ENCODE peak calls at places on chromosomes 1 and 21, in four cellular contexts. One of them, this sample, is unnamed. For H3K4me1, the result is how much of the 10 kb centered on the place peaks cover.

GRCh38 chr1:235127203-235127602 is 1.4 kb downstream of the TOMM20 start:
- DNase-seq in mesendoderm: no peak
- DNase-seq in neuronal stem cell: no peak
- DNase-seq in H9: no peak
- DNase-seq in this sample: peak

GRCh38 chr1:185144233-185144632 is 12.5 kb downstream of the TRMT1L start:
- DNase-seq in mesendoderm: no peak
- DNase-seq in neuronal stem cell: no peak
- DNase-seq in H9: no peak
- DNase-seq in this sample: no peak

GRCh38 chr1:160096491-160097116 is 1.8 kb downstream of the IGSF8 start:
- DNase-seq in mesendoderm: peak
- DNase-seq in neuronal stem cell: no peak
- DNase-seq in H9: no peak
- DNase-seq in this sample: peak

GRCh38 chr1:193190096-193190744 is 3.8 kb upstream of the B3GALT2 start:
- DNase-seq in mesendoderm: no peak
- DNase-seq in neuronal stem cell: no peak
- DNase-seq in H9: no peak
- DNase-seq in this sample: peak

GRCh38 chr1:220203816-220204215 is 68.4 kb downstream of the RAB3GAP2 start:
- DNase-seq in mesendoderm: no peak
- DNase-seq in neuronal stem cell: no peak
- DNase-seq in H9: no peak
- DNase-seq in this sample: no peak

GRCh38 chr1:29470087-29470787 is 233.9 kb downstream of the PTPRU start:
- DNase-seq in mesendoderm: peak
- DNase-seq in neuronal stem cell: no peak
- DNase-seq in H9: peak
- DNase-seq in this sample: no peak

GRCh38 chr1:116879478-116880133 is 30.1 kb upstream of the PTGFRN start:
- DNase-seq in mesendoderm: no peak
- DNase-seq in neuronal stem cell: no peak
- DNase-seq in H9: no peak
- DNase-seq in this sample: no peak

GRCh38 chr1:206631085-206631509 is 4.2 kb upstream of the DYRK3 start:
- DNase-seq in mesendoderm: peak
- DNase-seq in neuronal stem cell: peak
- DNase-seq in H9: peak
- DNase-seq in this sample: peak

GRCh38 chr1:41387667-41388091 is 26.4 kb downstream of the FOXO6 start:
- DNase-seq in mesendoderm: peak
- DNase-seq in neuronal stem cell: peak
- DNase-seq in H9: peak
- DNase-seq in this sample: peak

GRCh38 chr1:111789077-111789476 is 33.4 kb downstream of the DDX20 start:
- DNase-seq in mesendoderm: no peak
- DNase-seq in neuronal stem cell: no peak
- DNase-seq in H9: no peak
- DNase-seq in this sample: no peak

GRCh38 chr1:194230351-194231144 is 1044.1 kb upstream of the B3GALT2 start:
- DNase-seq in mesendoderm: no peak
- DNase-seq in neuronal stem cell: no peak
- DNase-seq in H9: no peak
- DNase-seq in this sample: no peak

GRCh38 chr1:67739361-67739760 is 54.4 kb downstream of the GADD45A start:
- DNase-seq in mesendoderm: no peak
- DNase-seq in neuronal stem cell: no peak
- DNase-seq in H9: no peak
- DNase-seq in this sample: no peak

GRCh38 chr1:218946147-218946546 is 227.5 kb upstream of the LYPLAL1 start:
- DNase-seq in mesendoderm: no peak
- DNase-seq in neuronal stem cell: no peak
- DNase-seq in H9: no peak
- DNase-seq in this sample: no peak

GRCh38 chr1:230191079-230191478 is 124.0 kb downstream of the GALNT2 start:
- DNase-seq in mesendoderm: no peak
- DNase-seq in neuronal stem cell: no peak
- DNase-seq in H9: no peak
- DNase-seq in this sample: peak

GRCh38 chr1:2228684-2229031 is 539 bp downstream of the SKI start:
- DNase-seq in mesendoderm: no peak
- DNase-seq in neuronal stem cell: no peak
- DNase-seq in H9: no peak
- DNase-seq in this sample: no peak

GRCh38 chr21:34807146-34807880 is 138.5 kb downstream of the CLIC6 start:
- DNase-seq in mesendoderm: peak
- DNase-seq in neuronal stem cell: no peak
- DNase-seq in H9: no peak
- DNase-seq in this sample: peak

GRCh38 chr1:93123141-93123783 is 44.2 kb downstream of the MTF2 start:
- DNase-seq in mesendoderm: no peak
- DNase-seq in neuronal stem cell: no peak
- DNase-seq in H9: no peak
- DNase-seq in this sample: no peak

GRCh38 chr1:158060001-158060400 is 66.6 kb downstream of the KIRREL1 start:
- DNase-seq in mesendoderm: peak
- DNase-seq in neuronal stem cell: peak
- DNase-seq in H9: peak
- DNase-seq in this sample: no peak

GRCh38 chr1:93079685-93080141 is 630 bp downstream of the MTF2 start:
- DNase-seq in mesendoderm: peak
- DNase-seq in neuronal stem cell: no peak
- DNase-seq in H9: peak
- DNase-seq in this sample: peak

GRCh38 chr1:6864166-6864565 is 78.9 kb downstream of the CAMTA1 start:
- DNase-seq in mesendoderm: no peak
- DNase-seq in neuronal stem cell: no peak
- DNase-seq in H9: no peak
- DNase-seq in this sample: no peak

GRCh38 chr1:50080904-50081586 is 27.7 kb upstream of the ELAVL4 start:
- DNase-seq in mesendoderm: peak
- DNase-seq in neuronal stem cell: peak
- DNase-seq in H9: no peak
- DNase-seq in this sample: no peak

GRCh38 chr1:109931189-109931672 is 20.6 kb downstream of the CSF1 start:
- DNase-seq in mesendoderm: peak
- DNase-seq in neuronal stem cell: peak
- DNase-seq in H9: peak
- DNase-seq in this sample: peak

GRCh38 chr1:232459826-232460225 is 170.1 kb downstream of the SIPA1L2 start:
- DNase-seq in mesendoderm: peak
- DNase-seq in neuronal stem cell: no peak
- DNase-seq in H9: peak
- DNase-seq in this sample: no peak

GRCh38 chr1:115530407-115530806 is 111.4 kb upstream of the VANGL1 start:
- DNase-seq in mesendoderm: no peak
- DNase-seq in neuronal stem cell: no peak
- DNase-seq in H9: no peak
- DNase-seq in this sample: peak

GRCh38 chr1:206506803-206507394 is 432 bp upstream of the RASSF5 start:
- DNase-seq in mesendoderm: no peak
- DNase-seq in neuronal stem cell: no peak
- DNase-seq in H9: no peak
- DNase-seq in this sample: no peak

DNA sequence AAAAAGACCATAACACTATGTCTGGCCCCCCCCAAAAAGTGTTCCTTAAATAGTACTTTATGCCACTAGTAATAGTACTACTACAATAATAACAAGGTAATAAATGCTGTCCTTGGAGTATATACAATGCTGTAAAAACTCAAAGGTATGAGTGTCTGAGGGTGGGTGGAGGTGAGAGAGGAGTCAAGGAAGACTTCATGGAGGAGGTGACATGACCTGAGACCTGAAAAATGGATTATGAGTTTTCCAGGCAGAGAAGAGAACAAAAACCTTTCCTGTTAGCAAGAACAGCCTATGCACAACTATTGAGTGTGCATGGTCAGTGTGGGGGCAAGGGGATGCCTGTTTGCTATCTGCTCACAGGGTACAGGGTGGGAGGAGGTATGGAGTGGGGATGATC is 290.2 kb upstream of the USP24 start:
- DNase-seq in mesendoderm: no peak
- DNase-seq in neuronal stem cell: no peak
- DNase-seq in H9: no peak
- DNase-seq in this sample: no peak
- H3K18ac ChIP-seq in mesendoderm: no peak
- H3K18ac ChIP-seq in neuronal stem cell: no peak
- H3K18ac ChIP-seq in H9: no peak
- H3K18ac ChIP-seq in this sample: peak

DNA sequence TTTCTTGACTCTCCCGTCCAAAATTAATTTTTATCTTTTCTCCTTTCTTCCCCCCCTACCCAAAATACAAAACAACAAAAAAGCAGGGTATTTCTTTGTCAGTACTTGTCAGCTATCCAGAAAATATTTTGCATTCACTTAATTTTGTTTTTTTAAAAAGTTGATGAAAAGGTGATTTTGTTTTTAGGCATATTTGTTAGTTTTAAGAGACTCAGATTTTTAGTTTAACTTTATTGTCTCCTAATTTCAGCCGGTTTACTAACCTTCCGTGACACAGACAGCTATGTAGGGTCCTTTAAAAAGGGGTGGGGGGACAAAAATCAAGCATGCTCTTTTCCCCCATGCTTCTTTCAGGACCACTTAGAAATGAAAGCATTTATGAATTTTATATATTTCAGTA is 1.5 kb downstream of the PBX1 start:
- DNase-seq in mesendoderm: no peak
- DNase-seq in neuronal stem cell: no peak
- DNase-seq in H9: no peak
- DNase-seq in this sample: no peak
- H3K9ac ChIP-seq in mesendoderm: peak
- H3K9ac ChIP-seq in neuronal stem cell: no peak
- H3K9ac ChIP-seq in H9: peak
- H3K9ac ChIP-seq in this sample: peak

GRCh38 chr1:165117482-165117881 is 239.0 kb downstream of the LMX1A start:
- DNase-seq in mesendoderm: peak
- DNase-seq in neuronal stem cell: peak
- DNase-seq in H9: peak
- DNase-seq in this sample: no peak
- H3K4me1 ChIP-seq in mesendoderm: under half
- H3K4me1 ChIP-seq in neuronal stem cell: under half
- H3K4me1 ChIP-seq in H9: under half
- H3K4me1 ChIP-seq in this sample: under half

DNA sequence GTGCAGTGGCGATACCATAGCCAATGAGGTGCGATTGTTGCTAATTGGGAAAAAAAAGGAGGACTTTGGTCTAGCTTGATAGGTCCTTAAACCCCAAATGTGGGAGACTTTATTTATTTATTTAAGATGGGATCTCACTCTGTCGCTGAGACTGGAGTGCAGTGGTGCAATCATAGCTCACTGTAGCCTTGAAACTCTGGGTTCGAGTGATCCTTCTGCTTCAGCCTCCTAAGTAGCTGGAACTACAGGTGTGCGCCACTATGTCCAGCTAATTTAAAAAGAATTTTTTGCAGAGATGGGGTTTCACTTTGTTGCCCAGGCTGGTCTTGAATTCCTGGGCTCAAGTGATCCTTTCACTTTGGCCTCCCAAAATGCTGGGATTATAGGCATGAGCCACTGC is 24.0 kb upstream of the SRSF10 start:
- DNase-seq in mesendoderm: no peak
- DNase-seq in neuronal stem cell: no peak
- DNase-seq in H9: no peak
- DNase-seq in this sample: no peak
- H3K18ac ChIP-seq in mesendoderm: no peak
- H3K18ac ChIP-seq in neuronal stem cell: no peak
- H3K18ac ChIP-seq in H9: no peak
- H3K18ac ChIP-seq in this sample: no peak

DNA sequence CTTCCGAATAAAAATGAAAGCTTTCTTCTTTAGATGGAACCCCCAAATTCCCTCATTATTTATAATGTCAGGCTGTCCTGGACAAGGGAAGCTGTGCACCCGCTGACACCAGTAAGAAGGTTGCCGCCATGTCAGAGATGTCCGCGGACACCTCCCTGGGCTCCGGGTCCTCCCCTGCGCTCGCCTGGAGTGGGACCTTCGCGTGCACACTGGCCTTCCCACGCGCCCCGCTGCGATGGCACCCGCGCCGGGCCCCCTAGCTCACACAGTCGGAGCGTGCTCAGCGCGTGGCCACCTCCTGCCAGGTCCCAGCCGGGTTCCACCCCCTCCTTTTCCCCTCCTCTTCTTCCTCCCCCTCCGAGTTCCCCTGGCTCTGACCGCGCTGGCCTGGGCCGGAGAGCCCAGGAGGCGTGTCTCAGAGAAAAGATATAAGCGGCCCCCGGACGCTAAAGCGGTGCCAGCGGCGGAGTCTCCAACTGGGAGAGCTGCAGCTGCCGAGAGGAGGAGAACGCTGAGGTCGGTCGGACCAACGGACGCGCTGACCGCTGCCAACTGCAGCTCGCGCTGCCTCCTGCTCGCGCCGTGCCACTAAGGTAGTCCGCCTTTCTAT is at the start of gene G0S2:
- DNase-seq in mesendoderm: peak
- DNase-seq in neuronal stem cell: peak
- DNase-seq in H9: peak
- DNase-seq in this sample: peak
- H3K9ac ChIP-seq in mesendoderm: peak
- H3K9ac ChIP-seq in neuronal stem cell: peak
- H3K9ac ChIP-seq in H9: peak
- H3K9ac ChIP-seq in this sample: peak

GRCh38 chr1:167328762-167329483 is 108.2 kb downstream of the POU2F1 start:
- DNase-seq in mesendoderm: peak
- DNase-seq in neuronal stem cell: no peak
- DNase-seq in H9: peak
- DNase-seq in this sample: no peak
- H3K4me1 ChIP-seq in mesendoderm: under half
- H3K4me1 ChIP-seq in neuronal stem cell: under half
- H3K4me1 ChIP-seq in H9: under half
- H3K4me1 ChIP-seq in this sample: under half

GRCh38 chr1:156371553-156372264 is 2.7 kb downstream of the RHBG start:
- DNase-seq in mesendoderm: no peak
- DNase-seq in neuronal stem cell: no peak
- DNase-seq in H9: no peak
- DNase-seq in this sample: peak
- H3K18ac ChIP-seq in mesendoderm: no peak
- H3K18ac ChIP-seq in neuronal stem cell: no peak
- H3K18ac ChIP-seq in H9: no peak
- H3K18ac ChIP-seq in this sample: no peak

DNA sequence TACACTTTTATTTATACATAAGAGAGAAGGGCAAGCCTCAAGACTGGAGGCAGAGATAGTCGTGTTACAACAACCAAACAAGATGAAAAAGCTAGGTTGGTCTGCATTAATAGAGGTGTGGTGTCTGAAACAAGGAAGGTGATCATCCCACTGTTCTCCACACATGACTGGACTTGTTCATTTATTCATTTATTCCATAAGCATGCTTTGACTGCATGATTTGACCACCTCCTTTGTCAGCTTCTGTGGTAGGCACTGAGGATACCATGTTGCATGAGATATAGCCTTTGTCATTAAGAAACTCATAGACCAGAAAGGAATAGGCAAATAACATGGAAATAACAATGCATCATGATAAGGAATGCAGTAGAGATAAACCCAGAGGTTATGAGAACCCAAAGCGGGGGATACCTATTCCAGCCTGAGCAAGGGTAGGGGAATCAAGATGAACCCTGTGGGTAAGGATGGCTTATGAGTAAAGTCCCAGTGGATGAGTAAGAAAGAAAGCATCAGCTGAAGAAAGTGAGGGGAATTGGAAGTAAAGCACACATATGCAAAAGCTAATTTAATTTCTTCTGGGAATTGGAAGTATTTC is 173.7 kb upstream of the FGGY start:
- DNase-seq in mesendoderm: no peak
- DNase-seq in neuronal stem cell: no peak
- DNase-seq in H9: no peak
- DNase-seq in this sample: no peak
- H3K9ac ChIP-seq in mesendoderm: no peak
- H3K9ac ChIP-seq in neuronal stem cell: no peak
- H3K9ac ChIP-seq in H9: no peak
- H3K9ac ChIP-seq in this sample: no peak